ENCODE peak calls at places on chromosomes 16 and 17, in nine cellular contexts. J is BE2C, M is psoas muscle, X is dorsolateral prefrontal cortex, T is AG10803, A is suprapubic skin, O is GM23248, K is left ventricle myocardium inferior, P is choroid plexus epithelial cell. Q is an unnamed sample.

GRCh38 chr16:67202426-67202825 is 3.5 kb downstream of the ELMO3 start:
- DNase-seq in P (no peak), T (no peak), O (no peak), J (no peak), A (no peak), M (no peak), X (no peak), K (no peak), Q (no peak)

GRCh38 chr17:42101513-42102292 is 3.4 kb upstream of the ZNF385C start:
- DNase-seq in T (peak), P (peak), X (peak), J (peak), A (no peak), M (peak), O (peak), K (peak), Q (peak)

GRCh38 chr17:80931421-80932265 is 60.0 kb upstream of the CHMP6 start:
- DNase-seq in A (no peak), X (no peak), P (peak), O (peak), K (no peak), M (no peak), T (peak), J (no peak), Q (no peak)

GRCh38 chr16:54936979-54937672 is 6.5 kb downstream of the IRX5 start:
- DNase-seq in P (peak), J (no peak), T (peak), A (peak), X (no peak), M (no peak), O (peak), K (no peak), Q (no peak)

GRCh38 chr17:43125967-43126910 is 1.1 kb upstream of the BRCA1 start:
- DNase-seq in J (peak), A (no peak), T (no peak), P (no peak), X (no peak), O (no peak), M (no peak), K (no peak), Q (no peak)

GRCh38 chr16:80824623-80825364 is 20.4 kb upstream of the CDYL2 start:
- DNase-seq in A (no peak), K (no peak), O (peak), X (no peak), J (peak), P (peak), M (no peak), T (peak), Q (no peak)

GRCh38 chr16:22353933-22354541 is 20.4 kb downstream of the CDR2 start:
- DNase-seq in K (no peak), M (no peak), P (no peak), T (no peak), X (no peak), O (no peak), J (no peak), A (no peak), Q (no peak)

GRCh38 chr16:28492511-28492910 is 637 bp upstream of the CLN3 start:
- DNase-seq in T (no peak), O (no peak), X (no peak), P (no peak), J (no peak), K (no peak), A (no peak), M (no peak), Q (no peak)

GRCh38 chr16:54512461-54512860 is 225.9 kb upstream of the IRX3 start:
- DNase-seq in K (no peak), T (no peak), A (no peak), X (no peak), P (no peak), J (no peak), M (no peak), O (no peak), Q (no peak)

GRCh38 chr16:15811778-15812750 is 44.8 kb downstream of the MYH11 start:
- DNase-seq in O (peak), K (no peak), T (peak), A (peak), P (peak), M (no peak), X (no peak), J (no peak), Q (no peak)

GRCh38 chr16:19517424-19518089 is 4.3 kb downstream of the GDE1 start:
- DNase-seq in T (peak), K (no peak), P (peak), O (peak), A (no peak), J (no peak), X (no peak), M (no peak), Q (no peak)

GRCh38 chr16:73166394-73166971 is 118.6 kb upstream of the ZFHX3 start:
- DNase-seq in A (no peak), X (no peak), P (peak), O (no peak), J (no peak), K (no peak), M (no peak), T (no peak), Q (no peak)

GRCh38 chr16:84927621-84928591 is 83.4 kb downstream of the ZDHHC7 start:
- DNase-seq in X (no peak), M (no peak), T (no peak), A (no peak), K (peak), J (no peak), O (no peak), P (no peak), Q (no peak)

GRCh38 chr17:50882851-50883250 is 16.7 kb upstream of the TOB1 start:
- DNase-seq in P (peak), M (no peak), T (peak), J (no peak), K (no peak), A (no peak), O (peak), X (no peak), Q (no peak)

GRCh38 chr17:78789663-78790181 is 7.6 kb upstream of the CYTH1 start:
- DNase-seq in M (peak), T (peak), K (peak), A (peak), J (no peak), X (peak), O (peak), P (peak), Q (peak)

GRCh38 chr16:35629001-35629400 is 2169.6 kb downstream of the TP53TG3F start:
- DNase-seq in P (no peak), T (no peak), O (no peak), A (no peak), J (no peak), X (no peak), M (no peak), K (no peak), Q (no peak)

GRCh38 chr16:8967437-8967821 is 3.7 kb upstream of the USP7 start:
- DNase-seq in P (no peak), K (no peak), A (no peak), T (no peak), J (no peak), O (no peak), X (no peak), M (no peak), Q (no peak)

GRCh38 chr17:37160940-37161339 is 212.2 kb downstream of the AATF start:
- DNase-seq in X (no peak), K (no peak), A (no peak), P (peak), O (peak), T (peak), M (no peak), J (no peak), Q (no peak)

GRCh38 chr17:27244481-27245223 is 49.3 kb upstream of the WSB1 start:
- DNase-seq in O (peak), P (peak), T (peak), A (peak), X (no peak), M (peak), K (peak), J (no peak), Q (peak)
- H3K4me3 ChIP-seq in O (peak), P (peak), T (peak), A (peak), X (no peak), M (peak), K (peak), J (no peak), Q (peak)

GRCh38 chr17:38559025-38559879 is 46.5 kb downstream of the SRCIN1 start:
- DNase-seq in J (peak), A (peak), X (peak), T (peak), K (peak), O (no peak), M (peak), P (peak), Q (peak)
- H3K4me3 ChIP-seq in J (peak), A (peak), X (peak), T (no peak), K (peak), O (no peak), M (peak), P (no peak), Q (peak)

GRCh38 chr17:2854662-2855061 is 58.4 kb downstream of the RAP1GAP2 start:
- DNase-seq in O (peak), J (peak), X (no peak), M (no peak), K (peak), P (no peak), A (no peak), T (no peak), Q (no peak)
- H3K4me3 ChIP-seq in O (peak), J (peak), X (peak), M (peak), K (peak), P (no peak), A (peak), T (peak), Q (peak)

DNA sequence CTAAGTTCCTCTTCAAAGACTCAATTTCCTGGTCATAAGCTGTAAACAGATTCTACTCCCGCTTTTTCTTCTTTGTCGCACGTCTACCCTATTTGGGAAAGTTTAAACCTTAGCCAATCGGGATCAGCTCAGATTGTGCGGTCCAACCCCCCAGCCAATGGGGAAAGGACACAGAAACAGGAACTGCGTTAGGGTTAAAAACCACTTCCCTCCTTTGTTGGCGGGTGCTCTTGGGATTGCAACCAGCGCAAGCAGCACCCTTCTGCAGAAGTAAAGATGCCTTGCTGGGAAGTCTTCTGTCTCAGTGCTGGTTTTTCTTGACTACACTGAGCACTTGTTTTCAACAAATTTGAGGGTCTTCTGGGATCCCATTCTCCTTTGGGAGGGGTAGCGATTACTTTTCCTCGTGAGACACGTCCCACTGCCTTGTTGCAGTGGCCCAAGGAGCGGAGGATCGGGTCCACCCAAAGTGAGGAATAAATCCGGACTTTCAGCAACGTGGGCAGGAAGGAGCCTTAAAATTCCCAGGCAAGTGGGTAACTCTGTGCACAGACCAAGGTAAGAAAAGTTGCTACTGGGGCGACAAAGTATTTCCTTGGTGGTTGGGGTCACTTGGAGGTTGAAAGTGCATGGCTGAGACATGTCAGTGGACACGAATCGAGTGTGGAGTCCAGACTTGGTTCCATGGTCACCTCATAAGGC is 1.0 kb upstream of the YPEL3 start:
- DNase-seq in X (no peak), O (no peak), T (no peak), K (no peak), M (no peak), P (no peak), A (no peak), J (no peak), Q (no peak)
- H3K4me3 ChIP-seq in X (peak), O (peak), T (peak), K (peak), M (peak), P (no peak), A (peak), J (peak), Q (peak)

GRCh38 chr16:57999971-58000705 is at the start of gene ZNF319:
- DNase-seq in K (no peak), A (no peak), P (no peak), O (peak), M (no peak), X (no peak), J (no peak), T (peak), Q (no peak)
- H3K4me3 ChIP-seq in K (peak), A (peak), P (peak), O (peak), M (peak), X (peak), J (peak), T (peak), Q (peak)

DNA sequence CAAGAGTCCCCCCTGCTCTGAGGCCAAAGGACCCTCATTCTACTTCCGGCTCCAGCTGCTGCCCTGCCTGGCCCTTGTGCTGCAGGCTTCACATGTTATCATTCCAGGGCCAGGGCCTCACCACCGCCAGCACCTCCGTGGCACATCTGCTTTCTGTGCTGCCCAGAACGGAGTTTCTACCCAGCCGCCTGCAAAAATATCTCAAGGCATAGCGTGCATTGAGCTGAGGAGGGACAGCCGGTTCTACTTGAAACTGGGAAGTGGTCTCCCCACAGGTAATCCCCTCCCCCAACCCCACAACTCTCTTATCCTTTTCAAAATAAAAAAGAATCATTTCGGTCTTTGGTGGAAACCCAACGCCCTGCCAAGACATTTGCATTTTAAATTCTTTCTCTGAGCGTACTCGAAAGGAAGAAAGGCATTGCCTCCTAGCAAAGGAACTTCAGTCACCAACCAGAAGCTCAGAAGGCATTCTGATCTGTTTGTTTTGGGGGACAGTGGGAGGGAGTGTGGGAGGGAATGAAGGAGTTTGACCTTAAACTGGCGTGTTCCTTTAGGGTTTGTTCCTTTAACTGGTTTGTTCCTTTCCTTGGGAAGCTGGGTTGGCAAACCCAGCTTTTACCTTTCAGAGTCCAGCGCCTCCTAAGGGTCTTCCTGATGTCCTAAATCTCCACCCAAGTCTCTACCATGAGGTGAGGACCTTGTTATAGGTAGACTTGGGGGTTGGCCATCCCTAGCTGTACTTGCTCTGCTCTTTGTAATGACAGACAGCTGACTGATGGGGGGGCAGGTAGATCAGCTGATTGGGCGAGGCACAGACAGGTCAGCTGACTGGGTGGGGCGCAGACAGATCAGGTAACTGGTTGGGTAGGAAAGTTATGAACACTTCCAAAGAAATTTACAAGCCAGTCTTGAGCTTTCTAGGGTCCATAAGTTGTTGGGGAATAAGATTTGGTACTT is 33.4 kb upstream of the PIK3R6 start:
- DNase-seq in O (no peak), X (no peak), P (no peak), J (no peak), M (no peak), A (no peak), K (no peak), T (no peak), Q (no peak)
- H3K4me3 ChIP-seq in O (no peak), X (no peak), P (no peak), J (no peak), M (no peak), A (no peak), K (no peak), T (no peak), Q (no peak)

GRCh38 chr16:58332997-58333700 is 38.3 kb upstream of the PRSS54 start:
- DNase-seq in A (no peak), K (no peak), M (no peak), P (no peak), X (no peak), T (no peak), O (no peak), J (no peak), Q (no peak)

GRCh38 chr16:58329147-58329546 is 34.3 kb upstream of the PRSS54 start:
- DNase-seq in X (no peak), K (no peak), O (peak), P (peak), A (no peak), M (no peak), T (peak), J (no peak), Q (no peak)

GRCh38 chr16:58333937-58334336 is 39.1 kb upstream of the PRSS54 start:
- DNase-seq in J (no peak), K (no peak), O (no peak), X (no peak), T (no peak), M (no peak), P (no peak), A (no peak), Q (no peak)

GRCh38 chr16:58325941-58326340 is 31.1 kb upstream of the PRSS54 start:
- DNase-seq in K (no peak), P (no peak), J (no peak), A (no peak), T (no peak), X (no peak), M (no peak), O (no peak), Q (no peak)

GRCh38 chr16:58331024-58331707 is 36.3 kb upstream of the PRSS54 start:
- DNase-seq in K (no peak), J (no peak), M (no peak), O (no peak), P (peak), A (no peak), T (no peak), X (no peak), Q (no peak)
- H3K4me3 ChIP-seq in K (no peak), J (no peak), M (no peak), O (no peak), P (no peak), A (no peak), T (no peak), X (no peak), Q (no peak)

GRCh38 chr16:2518823-2519710 is 1.1 kb upstream of the AMDHD2 start:
- DNase-seq in P (no peak), A (peak), X (no peak), J (no peak), K (no peak), T (no peak), M (peak), O (peak), Q (no peak)

GRCh38 chr16:2517954-2518605 is 2.1 kb upstream of the AMDHD2 start:
- DNase-seq in J (no peak), M (no peak), P (no peak), K (no peak), A (no peak), O (no peak), X (no peak), T (no peak), Q (no peak)

GRCh38 chr16:2520784-2521577 is 810 bp downstream of the AMDHD2 start:
- DNase-seq in J (no peak), A (peak), M (peak), X (no peak), K (no peak), T (no peak), O (peak), P (peak), Q (no peak)

GRCh38 chr16:2519711-2520080 is 475 bp upstream of the AMDHD2 start:
- DNase-seq in T (no peak), K (no peak), X (no peak), A (no peak), P (no peak), O (no peak), J (no peak), M (no peak), Q (no peak)

GRCh38 chr16:2520097-2520783 is at the start of gene AMDHD2:
- DNase-seq in K (peak), P (peak), M (peak), X (peak), J (peak), T (peak), O (peak), A (peak), Q (peak)
- H3K4me3 ChIP-seq in K (peak), P (peak), M (peak), X (peak), J (peak), T (peak), O (peak), A (peak), Q (peak)

GRCh38 chr17:31307640-31308039 is 6.2 kb downstream of the EVI2B start:
- DNase-seq in X (no peak), M (no peak), J (no peak), T (no peak), O (no peak), P (no peak), K (no peak), A (no peak), Q (no peak)
- H3K4me3 ChIP-seq in X (no peak), M (no peak), J (no peak), T (no peak), O (no peak), P (no peak), K (no peak), A (no peak), Q (no peak)

GRCh38 chr16:21069986-21070385 is 80.7 kb downstream of the DNAH3 start:
- DNase-seq in A (no peak), O (no peak), X (no peak), K (no peak), J (no peak), T (no peak), M (no peak), P (no peak), Q (no peak)
- H3K4me3 ChIP-seq in A (no peak), O (no peak), X (no peak), K (no peak), J (no peak), T (no peak), M (no peak), P (no peak), Q (no peak)